ENCODE peak calls at places on chromosomes 2 and 18, in nine cellular contexts. R is transverse colon, D is GM12878, J is K562, G is esophagus muscularis mucosa, U is sigmoid colon, B is upper lobe of left lung, O is H1, Y is suprapubic skin. H is an unnamed sample.

GRCh38 chr2:204576580-204576979 is 31.3 kb downstream of the PARD3B start:
- DNase-seq in U (no peak), O (no peak), G (no peak), B (no peak), R (no peak), Y (no peak), D (no peak), J (no peak), H (no peak)

GRCh38 chr2:180656455-180656847 is 324.0 kb upstream of the UBE2E3 start:
- DNase-seq in G (no peak), B (no peak), U (no peak), Y (no peak), R (no peak), J (no peak), O (no peak), D (no peak), H (no peak)

GRCh38 chr18:34998677-34999076 is 42.5 kb upstream of the MAPRE2 start:
- DNase-seq in G (no peak), D (no peak), Y (no peak), O (no peak), B (no peak), U (no peak), R (no peak), J (no peak), H (no peak)

GRCh38 chr2:38301969-38302702 is 74.9 kb downstream of the ATL2 start:
- DNase-seq in O (no peak), Y (no peak), B (no peak), U (no peak), J (no peak), D (no peak), R (no peak), G (no peak), H (no peak)

GRCh38 chr2:46749042-46749461 is 166.6 kb downstream of the MCFD2 start:
- DNase-seq in J (peak; percentile 25), G (no peak), U (no peak), O (no peak), B (no peak), Y (no peak), D (no peak), R (no peak), H (no peak)

GRCh38 chr2:200091126-200091525 is 135.7 kb downstream of the MAIP1 start:
- DNase-seq in U (no peak), O (no peak), B (no peak), R (no peak), Y (no peak), J (no peak), G (no peak), D (no peak), H (no peak)

GRCh38 chr18:48003426-48004349 is 73.2 kb upstream of the SMAD2 start:
- DNase-seq in O (no peak), D (no peak), Y (no peak), B (no peak), U (no peak), J (no peak), G (no peak), R (peak; percentile 66), H (peak; percentile 52)

GRCh38 chr2:114011709-114012108 is 121.8 kb downstream of the ACTR3 start:
- DNase-seq in B (no peak), J (no peak), Y (no peak), R (no peak), G (no peak), U (no peak), D (no peak), O (no peak), H (no peak)

GRCh38 chr2:43000242-43001054 is 208.1 kb upstream of the HAAO start:
- DNase-seq in D (no peak), R (no peak), B (peak; percentile 40), O (no peak), Y (peak; percentile 62), G (no peak), U (no peak), J (no peak), H (no peak)

GRCh38 chr2:112152476-112153178 is 14.4 kb downstream of the FBLN7 start:
- DNase-seq in U (no peak), J (no peak), B (no peak), Y (no peak), D (no peak), R (no peak), G (peak; percentile 60), O (peak; percentile 24), H (peak; percentile 11)

GRCh38 chr2:112153501-112153900 is 15.3 kb downstream of the FBLN7 start:
- DNase-seq in J (no peak), B (no peak), D (no peak), R (no peak), U (peak; percentile 19), O (peak; percentile 27), Y (no peak), G (no peak), H (peak; percentile 18)

GRCh38 chr2:112154246-112155110 is 16.3 kb downstream of the FBLN7 start:
- DNase-seq in O (no peak), B (no peak), J (no peak), R (no peak), G (no peak), D (no peak), Y (no peak), U (no peak), H (peak; percentile 9)

GRCh38 chr2:112151701-112152440 is 13.7 kb downstream of the FBLN7 start:
- DNase-seq in R (no peak), B (no peak), U (peak; percentile 37), Y (no peak), G (peak; percentile 85), D (no peak), O (peak; percentile 29), J (no peak), H (peak; percentile 18)

GRCh38 chr2:112153179-112153490 is 14.9 kb downstream of the FBLN7 start:
- DNase-seq in U (peak; percentile 38), G (peak; percentile 12), O (peak; percentile 26), B (no peak), D (no peak), J (no peak), Y (no peak), R (no peak), H (peak; percentile 24)
- TF ChIP-seq POLR2AphosphoS5 in U (no peak), G (no peak), O (no peak), B (no peak), D (no peak), J (no peak), Y (no peak), R (no peak), H (no peak)

DNA sequence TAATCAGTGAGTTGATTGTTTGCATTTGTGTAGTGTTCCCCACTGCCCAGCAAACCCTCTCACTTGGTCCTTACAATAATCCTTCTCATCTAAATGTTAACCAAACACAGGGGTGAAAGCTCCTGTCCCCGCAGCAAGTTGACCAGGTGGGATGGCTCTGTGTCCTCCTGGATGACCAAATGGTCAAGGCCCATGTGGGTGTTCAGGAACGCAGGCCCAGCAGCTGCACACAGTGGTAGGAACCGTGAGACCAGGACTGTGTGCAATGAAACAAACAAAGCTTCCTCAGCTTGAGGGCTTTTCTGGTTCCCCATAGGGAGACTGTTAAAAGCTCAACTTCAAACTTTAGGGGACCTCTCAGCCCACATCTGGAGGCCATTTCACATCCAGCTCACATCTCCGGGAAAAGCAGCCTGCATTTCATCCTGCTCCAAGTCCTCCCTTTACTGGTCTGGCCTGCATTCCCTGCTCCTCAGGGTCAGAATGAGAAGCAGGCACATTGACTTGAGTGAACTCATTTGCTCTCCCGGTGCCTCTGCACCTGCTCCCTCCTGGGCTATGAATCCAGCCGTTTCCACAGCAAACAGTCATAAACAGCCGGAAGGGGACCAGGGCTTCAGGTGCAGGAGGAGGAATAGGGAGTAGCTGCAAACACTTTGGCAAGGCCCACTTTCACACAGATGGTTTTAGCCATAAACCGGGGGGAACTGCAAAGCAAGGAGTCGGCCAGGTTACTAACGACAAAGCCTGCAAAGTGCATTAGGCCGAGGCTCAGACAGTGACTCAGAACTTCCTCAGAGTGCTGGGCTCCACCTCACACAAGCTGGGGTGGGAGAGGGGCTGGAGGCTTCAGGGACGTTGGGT is 144.7 kb downstream of the CAPN13 start:
- DNase-seq in R (peak; percentile 46), B (no peak), J (no peak), G (peak; percentile 74), O (peak; percentile 16), D (no peak), U (no peak), Y (no peak), H (no peak)
- TF ChIP-seq EP300 in R (no peak), B (no peak), J (no peak), G (no peak), O (no peak), D (no peak), U (no peak), Y (no peak), H (no peak)

DNA sequence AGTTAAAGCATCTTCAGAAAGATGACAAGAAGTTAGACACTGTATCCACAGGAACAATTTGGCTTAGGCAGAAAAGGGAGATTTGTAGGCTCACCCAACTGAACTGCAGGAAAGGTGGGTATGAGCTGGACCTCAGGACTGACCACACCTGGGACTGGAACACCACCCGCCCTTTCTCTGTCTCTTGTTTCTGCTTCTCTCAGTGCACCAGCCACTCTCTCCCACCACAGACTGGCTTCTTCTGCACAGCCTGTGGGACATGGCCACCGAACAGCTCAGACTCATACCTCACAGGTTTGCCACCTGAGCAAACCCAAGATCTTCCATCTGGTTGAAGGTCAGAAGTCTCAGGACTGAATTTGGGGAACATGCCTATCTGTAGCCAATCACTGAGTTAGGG is 14.2 kb upstream of the MALT1 start:
- DNase-seq in O (no peak), G (peak; percentile 82), B (no peak), J (no peak), R (no peak), Y (no peak), U (no peak), D (no peak), H (no peak)
- TF ChIP-seq POLR2A in O (no peak), G (no peak), B (no peak), J (no peak), R (no peak), Y (no peak), U (no peak), D (no peak), H (no peak)

GRCh38 chr2:213016166-213016983 is 135.0 kb downstream of the IKZF2 start:
- DNase-seq in O (no peak), R (no peak), J (no peak), Y (no peak), U (no peak), B (no peak), D (no peak), G (no peak), H (no peak)

GRCh38 chr2:213013979-213014378 is 137.4 kb downstream of the IKZF2 start:
- DNase-seq in D (no peak), J (no peak), G (no peak), Y (no peak), R (no peak), B (no peak), O (no peak), U (no peak), H (no peak)

GRCh38 chr2:213017404-213017803 is 134.0 kb downstream of the IKZF2 start:
- DNase-seq in Y (no peak), R (no peak), B (no peak), U (no peak), J (no peak), O (no peak), G (no peak), D (no peak), H (no peak)

GRCh38 chr2:213016984-213017351 is 134.4 kb downstream of the IKZF2 start:
- DNase-seq in U (no peak), J (no peak), O (no peak), R (no peak), D (no peak), G (no peak), B (no peak), Y (no peak), H (no peak)

GRCh38 chr2:213015387-213016165 is 135.8 kb downstream of the IKZF2 start:
- DNase-seq in O (no peak), R (no peak), J (no peak), U (no peak), B (no peak), Y (no peak), D (peak; percentile 98), G (no peak), H (no peak)
- TF ChIP-seq POLR2AphosphoS5 in O (no peak), R (no peak), J (no peak), U (no peak), B (no peak), Y (no peak), D (peak; percentile 92), G (no peak), H (no peak)

H was measured in stomach.